ENCODE peak calls at places on chromosome 16, in six cellular contexts. S, X, Y, W, B and M are unnamed samples.
A peak's percentile ranks its signal among the peaks of the same experiment; 100 is the strongest.

GRCh38 chr16:56930516-56931252 is 1.3 kb upstream of the HERPUD1 start:
- DNase-seq in S (no peak), X (no peak), Y (no peak), W (no peak), B (no peak), M (no peak)

GRCh38 chr16:69182730-69183416 is 4.1 kb upstream of the SNTB2 start:
- DNase-seq in S (no peak), X (no peak), Y (no peak), W (no peak), B (no peak), M (no peak)

GRCh38 chr16:68526143-68526781 is 12.8 kb upstream of the ZFP90 start:
- DNase-seq in S (no peak), X (no peak), Y (no peak), W (no peak), B (no peak), M (no peak)

GRCh38 chr16:23874613-23875294 is 39.0 kb downstream of the PRKCB start:
- DNase-seq in S (no peak), X (no peak), Y (no peak), W (no peak), B (no peak), M (no peak)

GRCh38 chr16:57335361-57335760 is 23.2 kb upstream of the CCL22 start:
- DNase-seq in S (no peak), X (no peak), Y (no peak), W (no peak), B (no peak), M (no peak)

GRCh38 chr16:56780646-56781045 is 50.7 kb downstream of the NUP93 start:
- DNase-seq in S (no peak), X (no peak), Y (no peak), W (no peak), B (no peak), M (no peak)

GRCh38 chr16:25006504-25007055 is 8.6 kb downstream of the ARHGAP17 start:
- DNase-seq in S (no peak), X (peak; percentile 71), Y (no peak), W (no peak), B (no peak), M (no peak)

GRCh38 chr16:25060920-25061319 is 45.8 kb upstream of the ARHGAP17 start:
- DNase-seq in S (peak; percentile 68), X (peak; percentile 31), Y (no peak), W (no peak), B (no peak), M (no peak)

GRCh38 chr16:27429981-27430441 is 28.0 kb downstream of the IL21R start:
- DNase-seq in S (peak; percentile 38), X (no peak), Y (no peak), W (no peak), B (no peak), M (no peak)

GRCh38 chr16:12801511-12802042 is 2.1 kb downstream of the CPPED1 start:
- DNase-seq in S (no peak), X (peak; percentile 56), Y (no peak), W (no peak), B (no peak), M (no peak)

GRCh38 chr16:86924537-86924936 is 346.2 kb downstream of the FOXL1 start:
- DNase-seq in S (no peak), X (peak; percentile 97), Y (no peak), W (no peak), B (no peak), M (no peak)

GRCh38 chr16:26987631-26988030 is 79.1 kb upstream of the C16orf82 start:
- DNase-seq in S (no peak), X (peak; percentile 94), Y (no peak), W (no peak), B (no peak), M (no peak)

GRCh38 chr16:57837305-57838125 is 35.2 kb upstream of the KIFC3 start:
- DNase-seq in S (no peak), X (no peak), Y (no peak), W (no peak), B (no peak), M (no peak)

GRCh38 chr16:68503334-68503733 is 35.8 kb upstream of the ZFP90 start:
- DNase-seq in S (no peak), X (peak; percentile 21), Y (no peak), W (no peak), B (no peak), M (no peak)

GRCh38 chr16:28100810-28101532 is 37.5 kb upstream of the GSG1L start:
- DNase-seq in S (no peak), X (no peak), Y (no peak), W (no peak), B (no peak), M (no peak)

GRCh38 chr16:49934557-49935260 is 78.8 kb upstream of the ZNF423 start:
- DNase-seq in S (no peak), X (no peak), Y (no peak), W (no peak), B (no peak), M (no peak)

GRCh38 chr16:53080345-53081031 is 25.7 kb downstream of the CHD9 start:
- DNase-seq in S (no peak), X (peak; percentile 89), Y (peak; percentile 89), W (no peak), B (no peak), M (peak; percentile 95)

GRCh38 chr16:68416057-68417046 is 32.0 kb downstream of the SMPD3 start:
- DNase-seq in S (no peak), X (no peak), Y (no peak), W (no peak), B (peak; percentile 64), M (no peak)

GRCh38 chr16:87570938-87571867 is 31.1 kb upstream of the JPH3 start:
- DNase-seq in S (no peak), X (peak; percentile 53), Y (peak; percentile 84), W (no peak), B (peak; percentile 80), M (no peak)

GRCh38 chr16:67865318-67865717 is 7.5 kb upstream of the EDC4 start:
- DNase-seq in S (no peak), X (peak; percentile 26), Y (peak; percentile 69), W (no peak), B (peak; percentile 46), M (no peak)

GRCh38 chr16:86882586-86883280 is 304.4 kb downstream of the FOXL1 start:
- DNase-seq in S (no peak), X (peak; percentile 88), Y (no peak), W (no peak), B (no peak), M (no peak)

GRCh38 chr16:66026211-66026610 is 340.3 kb upstream of the CDH5 start:
- DNase-seq in S (no peak), X (no peak), Y (no peak), W (no peak), B (peak; percentile 9), M (no peak)

GRCh38 chr16:74769791-74770190 is 4.8 kb downstream of the FA2H start:
- DNase-seq in S (no peak), X (no peak), Y (no peak), W (no peak), B (no peak), M (no peak)

DNA sequence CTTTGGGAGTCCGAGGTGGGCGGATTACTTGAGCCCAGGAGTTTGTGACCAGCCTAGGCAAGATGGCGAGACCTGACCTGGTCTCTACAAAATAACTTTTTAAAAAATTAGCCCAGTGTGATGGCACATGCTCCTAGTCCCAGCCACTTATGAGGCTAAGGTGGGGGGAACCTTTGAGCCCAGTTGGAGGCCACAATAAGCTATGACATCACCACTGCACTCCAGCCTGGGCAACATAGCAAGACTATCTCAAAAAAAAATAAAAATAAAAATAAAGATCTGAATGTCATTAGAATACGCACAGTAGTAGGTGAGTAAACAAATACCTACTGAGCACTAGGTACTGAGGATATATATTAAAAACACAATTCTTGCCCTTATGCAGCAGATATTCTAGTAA is 3.1 kb downstream of the SIAH1 start:
- DNase-seq in S (no peak), X (no peak), Y (no peak), W (no peak), B (no peak), M (no peak)
- TF ChIP-seq CTCF in S (no peak), X (no peak), Y (no peak), W (no peak), B (no peak), M (no peak)

GRCh38 chr16:85057212-85057889 is 29.8 kb downstream of the KIAA0513 start:
- DNase-seq in S (no peak), X (no peak), Y (peak; percentile 72), W (no peak), B (peak; percentile 62), M (no peak)
- TF ChIP-seq CTCF in S (no peak), X (peak; percentile 1), Y (no peak), W (no peak), B (peak; percentile 28), M (no peak)

DNA sequence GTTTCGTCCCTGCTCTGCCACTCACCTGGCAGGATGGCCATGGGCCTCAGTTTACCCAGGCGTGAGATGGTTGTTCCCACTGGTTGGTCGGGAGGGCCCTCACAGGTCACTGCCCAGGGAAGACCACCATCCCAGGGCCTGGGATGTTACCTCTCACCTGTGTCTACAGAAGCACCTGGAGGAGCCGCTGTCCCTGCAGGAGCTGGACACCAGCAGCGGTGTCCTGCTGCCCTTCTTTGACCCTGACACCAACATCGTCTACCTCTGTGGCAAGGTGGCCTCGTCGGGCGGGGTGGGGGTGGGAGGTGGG is 4.1 kb downstream of the CORO1A start:
- DNase-seq in S (no peak), X (no peak), Y (no peak), W (no peak), B (no peak), M (no peak)
- TF ChIP-seq CTCF in S (peak; percentile 6), X (no peak), Y (no peak), W (peak; percentile 63), B (no peak), M (no peak)

GRCh38 chr16:48367443-48368049 is 17.7 kb downstream of the SIAH1 start:
- DNase-seq in S (no peak), X (no peak), Y (no peak), W (no peak), B (no peak), M (no peak)

GRCh38 chr16:48366165-48367093 is 18.8 kb downstream of the SIAH1 start:
- DNase-seq in S (peak; percentile 60), X (peak; percentile 90), Y (peak; percentile 69), W (peak; percentile 71), B (peak; percentile 63), M (no peak)

GRCh38 chr16:48369765-48370164 is 15.4 kb downstream of the SIAH1 start:
- DNase-seq in S (no peak), X (no peak), Y (no peak), W (no peak), B (no peak), M (no peak)

GRCh38 chr16:48365030-48365600 is 20.1 kb downstream of the SIAH1 start:
- DNase-seq in S (no peak), X (no peak), Y (no peak), W (peak; percentile 30), B (peak; percentile 38), M (no peak)

GRCh38 chr16:48365601-48366164 is 19.5 kb downstream of the SIAH1 start:
- DNase-seq in S (peak; percentile 82), X (peak; percentile 80), Y (peak; percentile 71), W (peak; percentile 43), B (peak; percentile 97), M (no peak)
- TF ChIP-seq CTCF in S (no peak), X (no peak), Y (no peak), W (peak; percentile 14), B (no peak), M (no peak)

DNA sequence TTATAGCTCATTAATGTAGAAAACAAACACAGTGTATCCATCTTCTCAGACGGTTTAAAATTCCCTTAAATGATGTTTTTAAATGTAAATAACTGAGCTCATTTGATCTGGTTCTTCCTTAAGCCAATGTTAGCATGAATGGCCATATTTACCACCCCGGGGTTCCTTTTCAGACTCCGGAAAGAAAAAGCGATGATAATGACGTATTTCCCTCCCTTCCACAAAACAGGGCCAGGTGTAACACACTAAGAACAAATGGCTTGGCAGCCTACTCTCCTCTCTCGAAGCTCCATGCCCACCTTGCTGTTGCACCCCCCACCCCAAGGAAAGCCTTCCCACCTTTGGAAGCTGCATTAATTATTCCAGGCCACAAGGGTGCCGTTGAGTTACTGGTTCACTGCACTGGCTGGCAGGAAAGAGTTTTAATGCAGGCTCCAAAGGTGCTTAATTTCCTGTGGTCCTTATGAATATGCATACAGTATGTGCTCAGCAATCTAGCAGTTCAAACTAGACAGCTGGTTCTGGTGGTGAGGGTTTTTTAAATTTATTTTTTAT is 378.9 kb downstream of the WWOX start:
- DNase-seq in S (no peak), X (no peak), Y (peak; percentile 9), W (no peak), B (no peak), M (no peak)
- TF ChIP-seq CTCF in S (no peak), X (no peak), Y (peak; percentile 33), W (no peak), B (no peak), M (no peak)